ENCODE peak calls at places on chromosomes 6 and 20, in six cellular contexts. M, E, F, P, A and X are unnamed samples.
A peak's percentile ranks its signal among the peaks of the same experiment; 100 is the strongest.

GRCh38 chr20:17786221-17786718 is 86.5 kb downstream of the BANF2 start:
- DNase-seq in M (peak; percentile 75), E (peak; percentile 48), F (no peak), P (no peak), A (no peak), X (no peak)

GRCh38 chr6:111761783-111762312 is 111.4 kb downstream of the FYN start:
- DNase-seq in M (peak; percentile 19), E (no peak), F (no peak), P (no peak), A (no peak), X (no peak)

GRCh38 chr6:96631248-96631647 is 68.3 kb downstream of the FHL5 start:
- DNase-seq in M (no peak), E (no peak), F (no peak), P (no peak), A (no peak), X (no peak)

GRCh38 chr20:37480915-37481314 is 40.1 kb upstream of the NNAT start:
- DNase-seq in M (no peak), E (no peak), F (no peak), P (no peak), A (no peak), X (no peak)

GRCh38 chr6:3509326-3509725 is 52.5 kb upstream of the SLC22A23 start:
- DNase-seq in M (peak; percentile 55), E (no peak), F (no peak), P (no peak), A (no peak), X (no peak)

GRCh38 chr6:34745277-34746103 is 11.8 kb upstream of the SNRPC start:
- DNase-seq in M (peak; percentile 72), E (peak; percentile 30), F (no peak), P (peak; percentile 91), A (no peak), X (no peak)

GRCh38 chr6:14922306-14922705 is 323.6 kb upstream of the JARID2 start:
- DNase-seq in M (no peak), E (peak; percentile 18), F (no peak), P (peak; percentile 36), A (no peak), X (peak; percentile 55)

GRCh38 chr20:24963672-24964517 is 14.8 kb downstream of the CST7 start:
- DNase-seq in M (no peak), E (no peak), F (no peak), P (no peak), A (no peak), X (peak; percentile 9)

GRCh38 chr6:46490425-46491200 is 636 bp downstream of the RCAN2 start:
- DNase-seq in M (no peak), E (peak; percentile 6), F (peak; percentile 67), P (no peak), A (no peak), X (peak; percentile 74)

GRCh38 chr20:57210054-57210910 is 56.2 kb downstream of the BMP7 start:
- DNase-seq in M (no peak), E (no peak), F (no peak), P (no peak), A (no peak), X (no peak)

GRCh38 chr6:12602951-12603710 is 113.4 kb upstream of the PHACTR1 start:
- DNase-seq in M (peak; percentile 77), E (peak; percentile 63), F (no peak), P (peak; percentile 76), A (no peak), X (no peak)

GRCh38 chr20:37526839-37527637 is 638 bp downstream of the BLCAP start:
- DNase-seq in M (peak; percentile 27), E (peak; percentile 53), F (no peak), P (peak; percentile 58), A (no peak), X (no peak)

GRCh38 chr6:140073456-140073855 is 699.0 kb upstream of the CITED2 start:
- DNase-seq in M (peak; percentile 80), E (peak; percentile 95), F (no peak), P (peak; percentile 47), A (no peak), X (no peak)

GRCh38 chr20:50208085-50208491 is 17.5 kb downstream of the CEBPB start:
- DNase-seq in M (no peak), E (no peak), F (no peak), P (no peak), A (no peak), X (no peak)

GRCh38 chr20:1826046-1826445 is 69.2 kb upstream of the SIRPA start:
- DNase-seq in M (no peak), E (no peak), F (no peak), P (no peak), A (no peak), X (no peak)

GRCh38 chr20:2330090-2330695 is 34.4 kb downstream of the TGM3 start:
- DNase-seq in M (no peak), E (no peak), F (no peak), P (no peak), A (no peak), X (no peak)

GRCh38 chr20:46336735-46337134 is 28.4 kb upstream of the CDH22 start:
- DNase-seq in M (no peak), E (no peak), F (no peak), P (no peak), A (no peak), X (no peak)

GRCh38 chr6:98783578-98783977 is 50.8 kb upstream of the POU3F2 start:
- DNase-seq in M (no peak), E (no peak), F (no peak), P (no peak), A (no peak), X (no peak)

GRCh38 chr6:66675906-66676305 is 968.9 kb upstream of the EYS start:
- DNase-seq in M (no peak), E (no peak), F (no peak), P (no peak), A (no peak), X (no peak)

GRCh38 chr6:64330694-64331309 is 695.2 kb downstream of the PHF3 start:
- DNase-seq in M (peak; percentile 77), E (peak; percentile 68), F (peak; percentile 48), P (peak; percentile 84), A (peak; percentile 21), X (peak; percentile 69)

GRCh38 chr20:58892932-58893224 is 40.4 kb downstream of the GNAS start:
- DNase-seq in M (no peak), E (no peak), F (no peak), P (peak; percentile 43), A (no peak), X (no peak)

GRCh38 chr6:90368601-90369000 is 72.0 kb upstream of the BACH2 start:
- DNase-seq in M (peak; percentile 79), E (no peak), F (no peak), P (no peak), A (no peak), X (no peak)

GRCh38 chr6:82751718-82752117 is 313.9 kb downstream of the UBE3D start:
- DNase-seq in M (no peak), E (no peak), F (no peak), P (no peak), A (no peak), X (peak; percentile 34)

GRCh38 chr6:134909701-134910595 is 40.0 kb downstream of the ALDH8A1 start:
- DNase-seq in M (no peak), E (no peak), F (no peak), P (no peak), A (no peak), X (no peak)
- H2AFZ ChIP-seq in M (peak overlapping the region; percentile 71), E (no peak overlapping the region), F (no peak overlapping the region), P (no peak overlapping the region), A (no peak overlapping the region), X (no peak overlapping the region)

DNA sequence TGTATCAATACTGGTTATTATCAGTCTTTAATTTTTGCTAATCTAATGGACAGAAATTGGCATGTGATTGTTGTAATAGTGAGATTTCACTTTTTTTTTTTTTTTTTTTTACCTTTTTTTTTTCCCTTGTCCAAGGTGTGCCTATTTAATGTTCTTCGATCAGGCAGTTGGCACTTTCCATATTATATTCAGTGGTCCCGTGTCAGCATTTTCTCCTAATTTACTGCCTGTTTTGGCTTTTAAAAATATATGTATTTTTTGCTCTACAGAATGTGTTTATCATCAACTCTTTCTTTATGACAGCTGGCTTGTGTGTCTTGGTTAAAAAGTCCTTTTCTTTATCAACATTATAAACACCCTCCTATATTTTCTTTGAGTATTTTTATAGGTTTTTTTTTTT is 39.4 kb downstream of the CDYL start:
- DNase-seq in M (no peak), E (no peak), F (no peak), P (no peak), A (no peak), X (no peak)
- H4K91ac ChIP-seq in M (no peak overlapping the region), E (no peak overlapping the region), F (no peak overlapping the region), P (no peak overlapping the region), A (no peak overlapping the region), X (no peak overlapping the region)

GRCh38 chr6:30884521-30885480 is 482 bp downstream of the DDR1 start:
- DNase-seq in M (peak; percentile 15), E (peak; percentile 36), F (peak; percentile 44), P (peak; percentile 57), A (no peak), X (peak; percentile 64)
- H3K4me1 ChIP-seq in M (peaks cover 48% of the 10 kb centered on the region), E (peaks cover 60% of the 10 kb centered on the region), F (peaks cover 37% of the 10 kb centered on the region), P (peaks cover 44% of the 10 kb centered on the region), A (peaks cover 48% of the 10 kb centered on the region), X (peaks cover 6% of the 10 kb centered on the region)

GRCh38 chr6:55696041-55696440 is 117.0 kb upstream of the HMGCLL1 start:
- DNase-seq in M (no peak), E (no peak), F (no peak), P (peak; percentile 20), A (no peak), X (no peak)

GRCh38 chr6:55696501-55696900 is 117.5 kb upstream of the HMGCLL1 start:
- DNase-seq in M (no peak), E (peak; percentile 22), F (no peak), P (peak; percentile 37), A (no peak), X (no peak)

GRCh38 chr6:55694148-55694547 is 115.2 kb upstream of the HMGCLL1 start:
- DNase-seq in M (peak; percentile 78), E (peak; percentile 89), F (peak; percentile 63), P (no peak), A (peak; percentile 50), X (peak; percentile 73)
- H2AFZ ChIP-seq in M (no peak overlapping the region), E (no peak overlapping the region), F (peak overlapping the region; percentile 67), P (no peak overlapping the region), A (no peak overlapping the region), X (no peak overlapping the region)